ENCODE peak calls at places on chromosomes 1 and 21, in five cellular contexts. P is IMR-90, W is tibial nerve, A is body of pancreas, J is A549. S is an unnamed sample. For H3K4me1, the result is how much of the 10 kb centered on the place peaks cover.

GRCh38 chr21:45975017-45975595 is 6.5 kb upstream of the COL6A1 start:
- DNase-seq in P (peak), W (no peak), A (no peak), J (no peak), S (peak)

GRCh38 chr1:176696109-176696508 is 233.1 kb downstream of the PAPPA2 start:
- DNase-seq in P (peak), W (no peak), A (peak), J (no peak), S (no peak)

GRCh38 chr1:43101061-43101460 is 71.0 kb downstream of the EBNA1BP2 start:
- DNase-seq in P (no peak), W (no peak), A (no peak), J (no peak), S (no peak)

GRCh38 chr21:46127239-46128105 is 27.9 kb downstream of the FTCD start:
- DNase-seq in P (no peak), W (peak), A (no peak), J (no peak), S (peak)

GRCh38 chr1:19344372-19344810 is 32.3 kb downstream of the SLC66A1 start:
- DNase-seq in P (peak), W (peak), A (peak), J (peak), S (peak)

GRCh38 chr1:33814166-33814565 is 49.7 kb upstream of the HMGB4 start:
- DNase-seq in P (no peak), W (no peak), A (no peak), J (no peak), S (no peak)

GRCh38 chr1:226296911-226297310 is 12.1 kb downstream of the LIN9 start:
- DNase-seq in P (no peak), W (no peak), A (no peak), J (no peak), S (no peak)

GRCh38 chr1:55542901-55543504 is 327.8 kb upstream of the USP24 start:
- DNase-seq in P (peak), W (no peak), A (no peak), J (no peak), S (no peak)

GRCh38 chr1:43763497-43763973 is 56.2 kb downstream of the ST3GAL3 start:
- DNase-seq in P (peak), W (peak), A (peak), J (peak), S (peak)

GRCh38 chr21:28910280-28910887 is 82.3 kb downstream of the LTN1 start:
- DNase-seq in P (no peak), W (no peak), A (no peak), J (no peak), S (no peak)
- H3K27ac ChIP-seq in P (no peak), W (peak), A (no peak), J (no peak), S (peak)

DNA sequence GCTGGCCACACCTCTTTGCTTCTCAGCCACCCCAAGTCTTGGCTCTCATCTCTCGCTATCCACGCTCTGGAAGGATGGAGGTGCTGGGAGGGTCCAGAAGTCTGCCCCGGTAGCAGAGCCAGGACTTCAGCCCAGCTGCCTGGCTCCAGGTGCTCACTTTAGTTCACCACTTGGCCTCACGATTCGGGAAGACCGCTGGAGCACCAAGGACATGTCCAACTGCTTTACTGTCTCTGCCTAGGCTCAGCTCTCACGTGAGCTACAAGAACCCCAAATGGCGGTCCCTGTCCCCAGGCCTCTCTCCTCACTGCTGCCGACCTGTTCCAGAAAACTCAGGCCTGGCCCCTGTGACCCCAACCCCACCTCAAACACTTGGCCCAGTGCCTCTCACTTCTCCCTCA is 3.4 kb downstream of the TRIM11 start:
- DNase-seq in P (no peak), W (no peak), A (no peak), J (no peak), S (no peak)
- TF ChIP-seq POLR2A in P (no peak), W (no peak), A (no peak), J (no peak), S (no peak)

DNA sequence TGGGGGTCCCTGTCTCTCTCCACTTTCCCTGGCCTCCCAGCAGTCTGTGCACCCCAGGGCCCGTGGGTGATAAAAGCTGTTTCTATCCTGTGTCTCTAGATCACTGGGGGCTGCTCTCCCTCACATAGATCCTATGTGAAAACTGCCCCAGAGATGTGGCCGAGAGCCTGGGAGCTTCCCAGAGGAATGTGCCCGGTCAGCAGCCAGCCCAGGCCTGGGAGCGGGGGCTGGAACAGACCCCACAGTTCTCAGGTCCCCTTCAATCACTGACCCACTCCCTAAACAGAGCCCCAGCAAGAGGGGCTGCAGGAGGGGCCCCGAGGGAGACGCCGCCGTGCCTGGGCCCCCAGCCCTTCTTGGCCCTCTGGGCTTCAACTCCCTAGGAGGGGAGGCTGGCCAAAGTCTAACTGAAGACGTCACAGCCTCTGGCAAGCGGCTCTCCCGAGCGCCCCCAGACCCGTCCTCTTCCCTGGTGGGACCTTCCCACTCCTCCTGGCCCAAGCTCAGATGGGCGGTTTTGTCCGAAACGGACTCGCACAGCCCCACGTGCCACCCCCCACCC is 403 bp downstream of the MXRA8 start:
- DNase-seq in P (peak), W (no peak), A (no peak), J (no peak), S (no peak)
- H3K4me1 ChIP-seq in P (under half), W (half or more), A (under half), J (under half), S (under half)

GRCh38 chr21:42234026-42234425 is 15.1 kb downstream of the ABCG1 start:
- DNase-seq in P (no peak), W (no peak), A (no peak), J (no peak), S (no peak)

GRCh38 chr21:42232176-42232825 is 13.4 kb downstream of the ABCG1 start:
- DNase-seq in P (no peak), W (no peak), A (no peak), J (no peak), S (no peak)

GRCh38 chr21:42231761-42232160 is 12.8 kb downstream of the ABCG1 start:
- DNase-seq in P (no peak), W (no peak), A (no peak), J (no peak), S (no peak)

GRCh38 chr21:42234464-42235241 is 15.7 kb downstream of the ABCG1 start:
- DNase-seq in P (peak), W (no peak), A (peak), J (peak), S (peak)

DNA sequence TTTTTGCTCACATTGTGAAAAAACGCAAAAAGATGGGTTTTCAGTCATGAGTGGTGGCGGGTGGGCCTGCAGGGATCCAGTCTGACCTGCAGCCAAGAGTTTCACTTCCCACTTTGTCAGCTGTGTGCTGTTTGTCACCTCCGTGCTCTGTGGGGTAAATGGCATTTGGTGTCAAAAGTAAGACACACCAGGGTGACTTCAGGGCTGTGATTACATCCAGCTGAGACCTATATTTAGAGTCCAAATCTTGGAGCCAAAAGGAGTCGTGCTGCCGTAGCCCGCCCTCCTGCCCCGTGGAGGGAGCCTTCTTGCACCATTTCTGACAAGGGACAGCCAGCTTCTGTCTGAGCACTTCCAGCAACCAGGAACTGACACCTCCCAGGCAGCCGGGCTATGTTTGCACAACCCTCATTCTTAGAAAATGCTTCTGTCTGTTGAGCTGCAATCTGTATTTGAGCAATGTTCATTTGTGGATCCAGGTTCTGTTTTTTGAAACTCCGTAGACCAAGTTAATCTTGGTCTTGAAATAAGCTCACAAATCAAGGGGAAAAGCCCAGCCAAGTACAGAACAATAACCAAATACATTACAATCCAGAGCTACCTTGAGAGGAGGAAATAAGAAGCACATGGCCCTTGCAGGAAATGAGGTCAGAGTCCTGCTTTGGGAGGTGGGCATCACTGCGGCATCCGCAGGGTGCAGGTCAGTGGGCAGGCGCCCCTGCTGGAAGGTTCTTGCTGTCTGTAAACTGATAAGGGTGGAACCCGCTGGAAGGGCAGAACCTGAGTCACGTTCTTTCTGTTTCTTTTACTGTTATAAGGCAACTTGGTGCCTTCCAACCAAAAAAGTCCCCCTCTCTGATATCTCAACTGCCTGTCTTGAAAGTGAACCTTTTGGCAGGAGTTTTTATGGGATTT is 14.4 kb downstream of the ABCG1 start:
- DNase-seq in P (peak), W (peak), A (peak), J (peak), S (peak)
- H3K27ac ChIP-seq in P (peak), W (peak), A (peak), J (peak), S (peak)

GRCh38 chr1:151147685-151148084 is 1.3 kb upstream of the SEMA6C start:
- DNase-seq in P (no peak), W (no peak), A (no peak), J (no peak), S (no peak)

GRCh38 chr1:151147132-151147503 is 687 bp upstream of the SEMA6C start:
- DNase-seq in P (peak), W (no peak), A (no peak), J (no peak), S (peak)

GRCh38 chr1:151145158-151146071 is 1.0 kb downstream of the SEMA6C start:
- DNase-seq in P (no peak), W (no peak), A (no peak), J (no peak), S (no peak)

GRCh38 chr1:151146072-151146415 is 387 bp downstream of the SEMA6C start:
- DNase-seq in P (no peak), W (no peak), A (no peak), J (no peak), S (no peak)

GRCh38 chr1:151146416-151147131 is at the start of gene SEMA6C:
- DNase-seq in P (peak), W (peak), A (peak), J (peak), S (peak)
- TF ChIP-seq POLR2A in P (peak), W (peak), A (peak), J (peak), S (peak)

GRCh38 chr1:117631361-117631760 is 25.5 kb downstream of the TENT5C start:
- DNase-seq in P (no peak), W (no peak), A (peak), J (no peak), S (no peak)

GRCh38 chr1:117628343-117628742 is 22.5 kb downstream of the TENT5C start:
- DNase-seq in P (no peak), W (no peak), A (no peak), J (no peak), S (no peak)

GRCh38 chr1:117630423-117630998 is 24.7 kb downstream of the TENT5C start:
- DNase-seq in P (no peak), W (no peak), A (peak), J (no peak), S (no peak)

GRCh38 chr1:117631761-117632160 is 25.9 kb downstream of the TENT5C start:
- DNase-seq in P (no peak), W (no peak), A (peak), J (no peak), S (no peak)

DNA sequence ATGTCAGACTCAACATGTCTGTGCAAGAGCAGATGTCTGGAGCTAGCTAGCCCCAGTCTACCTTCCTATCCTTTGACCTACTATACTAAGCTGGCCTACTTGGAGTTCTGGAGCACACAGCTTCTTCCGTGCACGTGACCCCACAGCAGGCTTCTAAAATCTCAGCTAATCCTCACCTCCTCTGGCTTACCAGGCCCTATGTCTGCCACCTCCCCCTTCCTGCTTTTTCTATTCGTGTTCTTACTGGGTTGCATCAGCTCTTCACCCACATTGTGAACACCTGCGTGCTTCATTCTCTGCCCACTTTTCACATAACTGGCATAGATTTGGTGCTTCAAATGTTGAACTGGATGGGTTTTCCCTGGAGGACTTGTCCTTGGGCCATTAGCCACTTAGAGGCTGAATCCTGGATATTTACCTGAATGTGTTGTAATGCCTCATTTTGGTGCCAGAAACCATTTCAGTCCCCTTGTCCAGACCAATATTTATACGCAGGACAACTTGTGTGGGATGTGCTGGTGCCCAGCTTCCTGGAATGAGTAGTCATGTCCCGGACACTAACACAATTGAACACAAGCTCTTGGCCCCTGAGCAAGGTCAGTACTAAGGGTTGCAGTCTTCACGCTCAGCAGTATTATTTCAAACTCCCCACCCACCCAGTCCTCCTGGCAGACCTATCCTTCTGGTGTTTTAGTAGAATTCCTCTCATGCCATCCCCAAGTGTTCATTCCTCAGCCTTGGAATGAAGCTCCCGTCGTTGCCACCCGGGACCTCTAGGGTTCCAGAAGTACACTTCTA is 24.0 kb downstream of the TENT5C start:
- DNase-seq in P (no peak), W (no peak), A (peak), J (no peak), S (no peak)
- H3K4me1 ChIP-seq in P (under half), W (under half), A (half or more), J (under half), S (under half)

GRCh38 chr1:111654839-111655238 is 35.2 kb downstream of the RAP1A start:
- DNase-seq in P (no peak), W (no peak), A (no peak), J (no peak), S (no peak)
- H3K27ac ChIP-seq in P (no peak), W (peak), A (no peak), J (no peak), S (no peak)

DNA sequence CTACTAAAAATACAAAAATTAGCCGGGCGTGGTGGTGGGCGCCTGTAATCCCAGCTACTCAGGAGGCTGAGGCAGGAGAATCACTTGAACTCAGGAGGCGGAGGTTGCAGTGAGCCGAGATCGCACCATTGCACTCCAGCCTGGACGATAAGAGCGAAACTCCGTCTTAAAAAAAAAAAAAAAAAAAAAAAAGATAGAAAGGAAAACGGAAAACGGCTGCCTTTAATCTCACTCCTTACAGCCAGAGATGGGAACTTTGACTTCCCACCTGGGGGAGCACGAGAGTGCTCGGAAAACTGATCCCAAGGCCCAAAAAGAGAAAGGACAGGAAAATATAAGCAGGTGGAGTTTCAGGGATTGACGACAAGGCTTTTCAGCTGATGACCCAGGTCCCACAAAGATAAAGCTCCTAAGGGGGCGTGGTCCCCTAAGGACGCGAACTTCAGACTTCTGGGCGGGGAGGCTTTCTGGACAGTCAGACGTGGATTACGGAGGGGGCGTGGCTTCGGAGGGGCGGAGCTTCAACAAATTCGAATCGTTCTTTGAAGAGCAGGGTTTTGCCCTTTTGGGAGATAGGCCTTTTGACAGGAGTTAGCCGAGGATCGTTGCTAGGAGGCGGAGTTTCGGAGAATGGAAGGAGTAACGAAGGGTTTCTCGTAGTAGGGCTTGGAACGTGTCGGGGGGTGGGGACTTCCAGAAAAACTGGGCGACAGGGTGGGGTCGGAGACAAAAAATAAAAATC is 966 bp upstream of the CKS1B start:
- DNase-seq in P (peak), W (peak), A (peak), J (peak), S (peak)
- TF ChIP-seq POLR2A in P (peak), W (no peak), A (no peak), J (peak), S (peak)